ENCODE peak calls at places on chromosomes 3 and 15, in nine cellular contexts. S, Z, N, P, U, L, D, G and B are unnamed samples.

GRCh38 chr15:29089731-29090616 is 179.6 kb downstream of the NSMCE3 start:
- DNase-seq in D (no peak), L (peak; percentile 45), N (peak; percentile 47), G (no peak), P (no peak), U (no peak), Z (no peak), S (no peak), B (no peak)

GRCh38 chr3:64459711-64460110 is 228.1 kb downstream of the ADAMTS9 start:
- DNase-seq in S (no peak), G (no peak), L (peak; percentile 66), D (no peak), U (no peak), N (no peak), Z (no peak), P (no peak), B (no peak)

GRCh38 chr15:35290301-35290721 is 205.2 kb upstream of the NANOGP8 start:
- DNase-seq in S (no peak), D (no peak), U (no peak), N (no peak), Z (no peak), L (no peak), G (no peak), P (no peak), B (peak; percentile 19)

GRCh38 chr3:49929333-49930240 is at the start of gene MON1A:
- DNase-seq in L (peak; percentile 82), G (no peak), S (peak; percentile 97), U (peak; percentile 97), P (peak; percentile 91), N (peak; percentile 98), Z (peak; percentile 43), D (peak; percentile 96), B (peak; percentile 97)

GRCh38 chr3:9340450-9341009 is 22.3 kb upstream of the THUMPD3 start:
- DNase-seq in S (no peak), N (no peak), G (no peak), Z (no peak), U (no peak), D (no peak), L (peak; percentile 93), P (peak; percentile 41), B (no peak)

GRCh38 chr3:132625613-132626012 is 28.5 kb downstream of the ACKR4 start:
- DNase-seq in N (no peak), U (no peak), Z (no peak), D (no peak), P (no peak), L (no peak), G (no peak), S (no peak), B (no peak)

GRCh38 chr3:184298759-184299487 is at the start of gene PSMD2:
- DNase-seq in U (peak; percentile 97), G (peak; percentile 80), S (peak; percentile 99), D (peak; percentile 98), L (peak; percentile 93), Z (peak; percentile 84), N (peak; percentile 99), P (peak; percentile 91), B (peak; percentile 99)

GRCh38 chr3:105470851-105471250 is 104.1 kb downstream of the ALCAM start:
- DNase-seq in U (no peak), D (no peak), L (peak; percentile 17), G (no peak), P (no peak), Z (no peak), S (no peak), N (no peak), B (no peak)

GRCh38 chr3:130901463-130902204 is 7.8 kb downstream of the ATP2C1 start:
- DNase-seq in N (no peak), Z (no peak), P (no peak), D (no peak), G (no peak), L (no peak), S (no peak), U (no peak), B (no peak)

GRCh38 chr3:123113889-123114450 is 47.1 kb downstream of the PDIA5 start:
- DNase-seq in G (no peak), P (no peak), U (no peak), L (no peak), N (no peak), Z (no peak), D (no peak), S (no peak), B (no peak)

GRCh38 chr15:75696303-75696657 is 16.4 kb downstream of the CSPG4 start:
- DNase-seq in Z (no peak), G (no peak), N (peak; percentile 94), S (no peak), L (no peak), P (no peak), D (no peak), U (no peak), B (no peak)

GRCh38 chr15:75697523-75698398 is 14.9 kb downstream of the CSPG4 start:
- DNase-seq in G (no peak), P (no peak), D (no peak), N (peak; percentile 93), U (no peak), L (no peak), S (no peak), Z (no peak), B (peak; percentile 35)

GRCh38 chr15:75695634-75696302 is 16.9 kb downstream of the CSPG4 start:
- DNase-seq in U (no peak), L (no peak), G (no peak), Z (no peak), P (no peak), D (no peak), N (no peak), S (no peak), B (no peak)

GRCh38 chr15:75696854-75697259 is 15.8 kb downstream of the CSPG4 start:
- DNase-seq in Z (no peak), L (no peak), P (no peak), D (no peak), U (no peak), S (no peak), N (no peak), G (no peak), B (no peak)

DNA sequence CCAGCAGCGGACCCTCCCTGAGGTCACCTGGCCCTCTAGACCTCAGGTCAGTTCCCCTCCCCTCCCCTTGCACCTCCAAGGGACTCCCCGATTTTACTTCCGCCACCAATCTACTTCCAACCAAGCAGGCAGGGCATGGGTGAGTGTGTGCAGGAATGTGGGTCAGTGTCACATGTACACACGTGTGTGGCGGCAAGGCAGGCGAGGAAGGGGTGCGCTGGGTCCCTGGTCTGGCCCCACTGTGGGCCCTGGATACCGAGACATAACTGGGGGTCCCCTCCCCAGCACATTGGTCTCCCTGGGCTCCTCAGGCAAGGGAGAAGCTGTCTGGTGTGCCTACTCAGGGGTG is 14.3 kb downstream of the CSPG4 start:
- DNase-seq in N (no peak), Z (no peak), G (no peak), U (no peak), D (no peak), P (no peak), S (no peak), L (no peak), B (no peak)
- H3K4me1 ChIP-seq in N (peaks cover 93% of the 10 kb centered on the region), Z (peaks cover 92% of the 10 kb centered on the region), G (peaks cover 16% of the 10 kb centered on the region), U (peaks cover 43% of the 10 kb centered on the region), D (peaks cover 16% of the 10 kb centered on the region), P (peaks cover 34% of the 10 kb centered on the region), S (peaks cover 19% of the 10 kb centered on the region), L (peaks cover 35% of the 10 kb centered on the region), B (peaks cover 77% of the 10 kb centered on the region)

DNA sequence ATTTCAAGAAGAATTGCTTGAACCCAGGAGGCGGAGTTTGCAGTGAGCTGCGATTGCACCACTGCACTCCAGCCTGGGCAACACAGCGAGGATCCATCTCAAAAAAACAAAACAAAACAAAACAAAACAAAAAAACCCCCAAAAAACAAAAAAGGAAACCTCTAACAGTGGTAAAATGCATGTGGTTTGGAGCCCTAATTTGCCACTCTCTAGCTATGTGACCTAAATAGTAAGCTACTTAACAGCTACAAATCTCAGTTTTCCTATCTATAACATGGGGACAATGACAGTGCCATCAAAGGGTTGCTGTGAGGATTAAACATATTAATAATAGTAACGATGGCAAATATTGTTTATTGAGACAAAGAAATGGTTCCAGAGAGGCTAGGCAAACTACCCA is 119.4 kb upstream of the LMOD3 start:
- DNase-seq in S (no peak), N (no peak), L (no peak), D (no peak), G (no peak), P (no peak), Z (no peak), U (no peak), B (no peak)
- H3K27me3 ChIP-seq in S (no peaks in the 10 kb centered on the region), N (no peaks in the 10 kb centered on the region), L (peaks cover 56% of the 10 kb centered on the region), D (no peaks in the 10 kb centered on the region), G (peaks cover 7% of the 10 kb centered on the region), P (no peaks in the 10 kb centered on the region), Z (no peaks in the 10 kb centered on the region), U (no peaks in the 10 kb centered on the region), B (no peaks in the 10 kb centered on the region)

DNA sequence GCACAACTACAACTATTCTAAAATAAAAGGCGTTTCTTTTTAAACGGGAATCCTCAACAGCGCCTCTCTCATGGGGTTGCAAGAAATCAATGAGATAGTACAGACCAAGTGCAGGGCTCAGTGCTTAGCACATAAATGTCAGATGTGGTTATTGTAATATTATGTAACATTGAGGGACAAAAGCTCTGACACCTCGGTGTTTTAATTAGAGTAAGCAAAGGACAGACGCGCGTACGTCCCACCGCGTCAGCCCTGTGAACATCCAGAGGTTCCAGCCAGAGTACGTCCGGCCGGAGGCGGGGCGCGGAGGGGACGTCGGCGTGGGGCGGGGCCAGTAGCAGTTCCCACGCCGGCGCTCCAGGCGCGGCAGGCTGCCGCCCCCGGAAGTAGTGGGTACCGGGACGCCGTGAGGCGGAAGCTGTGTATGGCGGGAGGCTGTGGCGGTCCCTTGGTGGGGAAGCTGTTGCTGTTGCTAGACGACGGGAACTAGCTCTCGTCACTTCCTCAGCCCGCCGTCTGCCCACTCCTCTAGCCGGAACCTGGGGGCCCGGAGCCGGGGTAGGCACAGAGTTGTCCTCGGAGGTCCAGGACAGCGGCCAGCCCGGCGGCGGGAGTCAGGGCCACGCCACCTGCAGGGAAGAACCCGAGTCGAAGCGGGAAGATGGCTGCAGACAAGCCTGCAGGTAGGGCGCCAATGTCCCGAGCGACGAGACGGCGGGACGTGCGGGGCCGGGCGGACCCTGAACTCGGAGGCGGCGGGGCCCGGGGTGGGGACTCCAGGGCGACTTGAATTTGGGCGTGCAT is at the start of gene CNOT10:
- DNase-seq in Z (peak; percentile 82), G (peak; percentile 78), P (peak; percentile 93), L (peak; percentile 89), U (peak; percentile 94), D (peak; percentile 90), N (peak; percentile 96), S (peak; percentile 90), B (peak; percentile 97)
- TF ChIP-seq POLR2A in Z (peak; percentile 56), G (peak; percentile 76), P (peak; percentile 80), L (peak; percentile 63), U (no peak), D (peak; percentile 71), N (peak; percentile 9), S (peak; percentile 46), B (peak; percentile 49)

DNA sequence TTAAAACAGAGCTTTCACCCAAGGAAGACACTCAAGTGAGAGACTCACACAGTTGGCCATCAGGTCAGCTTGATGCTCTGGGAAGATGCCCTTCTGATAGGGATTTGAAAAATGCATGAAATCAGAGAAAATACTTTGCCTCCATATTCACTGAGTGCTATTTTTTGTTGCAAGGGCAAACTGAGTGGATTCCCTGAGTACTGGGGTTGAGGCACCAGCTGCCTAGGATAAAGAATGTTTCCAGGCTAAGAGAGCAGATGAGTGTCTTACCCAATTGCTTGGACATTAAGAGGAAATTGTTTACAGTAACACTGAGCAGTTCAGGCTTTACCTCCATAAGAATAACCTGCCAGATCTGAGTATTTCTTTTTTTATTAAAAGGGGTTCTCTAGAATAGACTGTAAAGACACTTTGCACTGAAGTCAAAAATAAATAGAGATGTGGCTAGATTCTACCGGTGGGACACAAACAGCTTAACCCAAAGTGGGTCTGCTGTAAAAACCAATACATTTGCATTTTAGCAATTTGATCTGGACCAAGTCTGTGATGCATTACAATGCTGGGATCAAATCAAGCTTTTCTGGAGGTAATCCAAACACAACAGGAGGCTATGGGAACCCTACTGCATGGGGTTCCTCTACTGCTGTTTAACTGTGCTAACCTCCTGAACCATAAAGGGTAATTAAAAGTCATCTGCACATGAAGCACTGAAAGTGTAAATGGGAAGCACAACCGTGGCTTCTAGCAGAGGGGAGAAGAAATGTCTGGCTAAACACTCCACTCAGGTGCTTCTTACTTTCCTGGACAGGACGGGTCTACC is 238.8 kb upstream of the WNT5A start:
- DNase-seq in Z (no peak), N (no peak), D (no peak), S (no peak), U (no peak), L (peak; percentile 21), P (no peak), G (no peak), B (no peak)
- H3K4me1 ChIP-seq in Z (no peaks in the 10 kb centered on the region), N (peaks cover 15% of the 10 kb centered on the region), D (no peaks in the 10 kb centered on the region), S (peaks cover 1% of the 10 kb centered on the region), U (no peaks in the 10 kb centered on the region), L (peaks cover 4% of the 10 kb centered on the region), P (no peaks in the 10 kb centered on the region), G (no peaks in the 10 kb centered on the region), B (no peaks in the 10 kb centered on the region)